ENCODE peak calls at places on chromosomes 12 and 14, in nine cellular contexts. One of them, this sample, is unnamed.
A peak's percentile ranks its signal among the peaks of the same experiment; 100 is the strongest.

GRCh38 chr14:101928415-101928841 is 35.9 kb upstream of the DYNC1H1 start:
- DNase-seq in Daoy: no peak
- DNase-seq in stomach: no peak
- DNase-seq in left lobe of liver: no peak
- DNase-seq in stimulated activated naive B cell treated with anti-CD40 and anti-IgM and Interleukin-4, amounts not matched to agents 10 μg/mL and 1 μg/mL and 100 μg/mL, for 72 hours: no peak
- DNase-seq in activated CD4-positive, alpha-beta T cell treated with anti-CD3 and anti-CD28 coated beads, Interleukin-2, amount 10 ng/mL, durations not matched to agents 7 days and 5 days: no peak
- DNase-seq in cardiac muscle cell: no peak
- DNase-seq in sciatic nerve: peak; percentile 65
- DNase-seq in ascending aorta: no peak
- DNase-seq in this sample: no peak

GRCh38 chr14:55045087-55045486 is 6.4 kb upstream of the MAPK1IP1L start:
- DNase-seq in left lobe of liver: no peak
- DNase-seq in sciatic nerve: no peak
- DNase-seq in Daoy: no peak
- DNase-seq in activated CD4-positive, alpha-beta T cell treated with anti-CD3 and anti-CD28 coated beads, Interleukin-2, amount 10 ng/mL, durations not matched to agents 7 days and 5 days: no peak
- DNase-seq in stimulated activated naive B cell treated with anti-CD40 and anti-IgM and Interleukin-4, amounts not matched to agents 10 μg/mL and 1 μg/mL and 100 μg/mL, for 72 hours: no peak
- DNase-seq in cardiac muscle cell: no peak
- DNase-seq in ascending aorta: no peak
- DNase-seq in stomach: no peak
- DNase-seq in this sample: no peak

GRCh38 chr12:5789469-5789968 is 155.5 kb downstream of the ANO2 start:
- DNase-seq in cardiac muscle cell: no peak
- DNase-seq in sciatic nerve: no peak
- DNase-seq in Daoy: peak; percentile 87
- DNase-seq in activated CD4-positive, alpha-beta T cell treated with anti-CD3 and anti-CD28 coated beads, Interleukin-2, amount 10 ng/mL, durations not matched to agents 7 days and 5 days: no peak
- DNase-seq in stimulated activated naive B cell treated with anti-CD40 and anti-IgM and Interleukin-4, amounts not matched to agents 10 μg/mL and 1 μg/mL and 100 μg/mL, for 72 hours: no peak
- DNase-seq in stomach: no peak
- DNase-seq in left lobe of liver: no peak
- DNase-seq in ascending aorta: no peak
- DNase-seq in this sample: no peak

GRCh38 chr12:110746550-110746949 is 3.9 kb upstream of the PPP1CC start:
- DNase-seq in activated CD4-positive, alpha-beta T cell treated with anti-CD3 and anti-CD28 coated beads, Interleukin-2, amount 10 ng/mL, durations not matched to agents 7 days and 5 days: no peak
- DNase-seq in stomach: no peak
- DNase-seq in cardiac muscle cell: no peak
- DNase-seq in ascending aorta: no peak
- DNase-seq in Daoy: no peak
- DNase-seq in stimulated activated naive B cell treated with anti-CD40 and anti-IgM and Interleukin-4, amounts not matched to agents 10 μg/mL and 1 μg/mL and 100 μg/mL, for 72 hours: no peak
- DNase-seq in sciatic nerve: no peak
- DNase-seq in left lobe of liver: no peak
- DNase-seq in this sample: no peak

GRCh38 chr12:105878964-105879363 is 259.8 kb downstream of the NUAK1 start:
- DNase-seq in stomach: no peak
- DNase-seq in cardiac muscle cell: no peak
- DNase-seq in Daoy: no peak
- DNase-seq in left lobe of liver: no peak
- DNase-seq in activated CD4-positive, alpha-beta T cell treated with anti-CD3 and anti-CD28 coated beads, Interleukin-2, amount 10 ng/mL, durations not matched to agents 7 days and 5 days: no peak
- DNase-seq in sciatic nerve: no peak
- DNase-seq in ascending aorta: no peak
- DNase-seq in stimulated activated naive B cell treated with anti-CD40 and anti-IgM and Interleukin-4, amounts not matched to agents 10 μg/mL and 1 μg/mL and 100 μg/mL, for 72 hours: no peak
- DNase-seq in this sample: no peak

GRCh38 chr12:52670961-52671360 is 9.2 kb downstream of the KRT1 start:
- DNase-seq in stomach: no peak
- DNase-seq in left lobe of liver: no peak
- DNase-seq in ascending aorta: no peak
- DNase-seq in Daoy: no peak
- DNase-seq in activated CD4-positive, alpha-beta T cell treated with anti-CD3 and anti-CD28 coated beads, Interleukin-2, amount 10 ng/mL, durations not matched to agents 7 days and 5 days: no peak
- DNase-seq in cardiac muscle cell: no peak
- DNase-seq in stimulated activated naive B cell treated with anti-CD40 and anti-IgM and Interleukin-4, amounts not matched to agents 10 μg/mL and 1 μg/mL and 100 μg/mL, for 72 hours: no peak
- DNase-seq in sciatic nerve: no peak
- DNase-seq in this sample: no peak

GRCh38 chr12:106022568-106023012 is 116.2 kb downstream of the NUAK1 start:
- DNase-seq in Daoy: no peak
- DNase-seq in left lobe of liver: no peak
- DNase-seq in activated CD4-positive, alpha-beta T cell treated with anti-CD3 and anti-CD28 coated beads, Interleukin-2, amount 10 ng/mL, durations not matched to agents 7 days and 5 days: no peak
- DNase-seq in sciatic nerve: no peak
- DNase-seq in cardiac muscle cell: peak; percentile 49
- DNase-seq in ascending aorta: no peak
- DNase-seq in stimulated activated naive B cell treated with anti-CD40 and anti-IgM and Interleukin-4, amounts not matched to agents 10 μg/mL and 1 μg/mL and 100 μg/mL, for 72 hours: no peak
- DNase-seq in stomach: no peak
- DNase-seq in this sample: no peak

GRCh38 chr14:30125322-30125944 is 197.8 kb upstream of the PRKD1 start:
- DNase-seq in ascending aorta: no peak
- DNase-seq in stimulated activated naive B cell treated with anti-CD40 and anti-IgM and Interleukin-4, amounts not matched to agents 10 μg/mL and 1 μg/mL and 100 μg/mL, for 72 hours: no peak
- DNase-seq in Daoy: no peak
- DNase-seq in left lobe of liver: no peak
- DNase-seq in stomach: no peak
- DNase-seq in sciatic nerve: no peak
- DNase-seq in activated CD4-positive, alpha-beta T cell treated with anti-CD3 and anti-CD28 coated beads, Interleukin-2, amount 10 ng/mL, durations not matched to agents 7 days and 5 days: no peak
- DNase-seq in cardiac muscle cell: no peak
- DNase-seq in this sample: no peak

GRCh38 chr12:553216-554000 is 93.7 kb downstream of the B4GALNT3 start:
- DNase-seq in activated CD4-positive, alpha-beta T cell treated with anti-CD3 and anti-CD28 coated beads, Interleukin-2, amount 10 ng/mL, durations not matched to agents 7 days and 5 days: peak; percentile 66
- DNase-seq in stimulated activated naive B cell treated with anti-CD40 and anti-IgM and Interleukin-4, amounts not matched to agents 10 μg/mL and 1 μg/mL and 100 μg/mL, for 72 hours: no peak
- DNase-seq in stomach: no peak
- DNase-seq in left lobe of liver: no peak
- DNase-seq in ascending aorta: no peak
- DNase-seq in sciatic nerve: peak; percentile 59
- DNase-seq in cardiac muscle cell: no peak
- DNase-seq in Daoy: no peak
- DNase-seq in this sample: no peak

GRCh38 chr12:1688086-1688710 is 2.7 kb upstream of the ADIPOR2 start:
- DNase-seq in Daoy: peak; percentile 24
- DNase-seq in stimulated activated naive B cell treated with anti-CD40 and anti-IgM and Interleukin-4, amounts not matched to agents 10 μg/mL and 1 μg/mL and 100 μg/mL, for 72 hours: no peak
- DNase-seq in sciatic nerve: no peak
- DNase-seq in left lobe of liver: no peak
- DNase-seq in activated CD4-positive, alpha-beta T cell treated with anti-CD3 and anti-CD28 coated beads, Interleukin-2, amount 10 ng/mL, durations not matched to agents 7 days and 5 days: no peak
- DNase-seq in stomach: no peak
- DNase-seq in cardiac muscle cell: no peak
- DNase-seq in ascending aorta: no peak
- DNase-seq in this sample: no peak

GRCh38 chr12:94261781-94262180 is 113.4 kb downstream of the PLXNC1 start:
- DNase-seq in sciatic nerve: no peak
- DNase-seq in cardiac muscle cell: no peak
- DNase-seq in stimulated activated naive B cell treated with anti-CD40 and anti-IgM and Interleukin-4, amounts not matched to agents 10 μg/mL and 1 μg/mL and 100 μg/mL, for 72 hours: no peak
- DNase-seq in left lobe of liver: no peak
- DNase-seq in ascending aorta: no peak
- DNase-seq in Daoy: no peak
- DNase-seq in stomach: no peak
- DNase-seq in activated CD4-positive, alpha-beta T cell treated with anti-CD3 and anti-CD28 coated beads, Interleukin-2, amount 10 ng/mL, durations not matched to agents 7 days and 5 days: no peak
- DNase-seq in this sample: no peak

GRCh38 chr12:59250766-59251165 is 330.5 kb upstream of the LRIG3 start:
- DNase-seq in Daoy: no peak
- DNase-seq in left lobe of liver: no peak
- DNase-seq in sciatic nerve: no peak
- DNase-seq in activated CD4-positive, alpha-beta T cell treated with anti-CD3 and anti-CD28 coated beads, Interleukin-2, amount 10 ng/mL, durations not matched to agents 7 days and 5 days: no peak
- DNase-seq in cardiac muscle cell: no peak
- DNase-seq in stimulated activated naive B cell treated with anti-CD40 and anti-IgM and Interleukin-4, amounts not matched to agents 10 μg/mL and 1 μg/mL and 100 μg/mL, for 72 hours: no peak
- DNase-seq in ascending aorta: no peak
- DNase-seq in stomach: no peak
- DNase-seq in this sample: no peak

GRCh38 chr12:27622436-27623185 is 73.6 kb upstream of the REP15 start:
- DNase-seq in activated CD4-positive, alpha-beta T cell treated with anti-CD3 and anti-CD28 coated beads, Interleukin-2, amount 10 ng/mL, durations not matched to agents 7 days and 5 days: no peak
- DNase-seq in left lobe of liver: no peak
- DNase-seq in cardiac muscle cell: no peak
- DNase-seq in stimulated activated naive B cell treated with anti-CD40 and anti-IgM and Interleukin-4, amounts not matched to agents 10 μg/mL and 1 μg/mL and 100 μg/mL, for 72 hours: no peak
- DNase-seq in stomach: no peak
- DNase-seq in Daoy: no peak
- DNase-seq in ascending aorta: no peak
- DNase-seq in sciatic nerve: no peak
- DNase-seq in this sample: no peak

GRCh38 chr14:58104808-58105207 is 47.2 kb downstream of the ARMH4 start:
- DNase-seq in cardiac muscle cell: peak; percentile 54
- DNase-seq in stomach: no peak
- DNase-seq in activated CD4-positive, alpha-beta T cell treated with anti-CD3 and anti-CD28 coated beads, Interleukin-2, amount 10 ng/mL, durations not matched to agents 7 days and 5 days: no peak
- DNase-seq in ascending aorta: no peak
- DNase-seq in Daoy: peak; percentile 33
- DNase-seq in sciatic nerve: no peak
- DNase-seq in stimulated activated naive B cell treated with anti-CD40 and anti-IgM and Interleukin-4, amounts not matched to agents 10 μg/mL and 1 μg/mL and 100 μg/mL, for 72 hours: no peak
- DNase-seq in left lobe of liver: no peak
- DNase-seq in this sample: no peak

GRCh38 chr12:65122661-65123060 is 1.6 kb upstream of the WIF1 start:
- DNase-seq in cardiac muscle cell: no peak
- DNase-seq in ascending aorta: no peak
- DNase-seq in Daoy: no peak
- DNase-seq in stimulated activated naive B cell treated with anti-CD40 and anti-IgM and Interleukin-4, amounts not matched to agents 10 μg/mL and 1 μg/mL and 100 μg/mL, for 72 hours: no peak
- DNase-seq in activated CD4-positive, alpha-beta T cell treated with anti-CD3 and anti-CD28 coated beads, Interleukin-2, amount 10 ng/mL, durations not matched to agents 7 days and 5 days: no peak
- DNase-seq in left lobe of liver: no peak
- DNase-seq in stomach: no peak
- DNase-seq in sciatic nerve: no peak
- DNase-seq in this sample: no peak

GRCh38 chr14:57871487-57872080 is 5.7 kb upstream of the SLC35F4 start:
- DNase-seq in sciatic nerve: no peak
- DNase-seq in ascending aorta: no peak
- DNase-seq in cardiac muscle cell: peak; percentile 70
- DNase-seq in stimulated activated naive B cell treated with anti-CD40 and anti-IgM and Interleukin-4, amounts not matched to agents 10 μg/mL and 1 μg/mL and 100 μg/mL, for 72 hours: no peak
- DNase-seq in left lobe of liver: no peak
- DNase-seq in Daoy: peak; percentile 77
- DNase-seq in activated CD4-positive, alpha-beta T cell treated with anti-CD3 and anti-CD28 coated beads, Interleukin-2, amount 10 ng/mL, durations not matched to agents 7 days and 5 days: peak; percentile 10
- DNase-seq in stomach: no peak
- DNase-seq in this sample: no peak

This sample was measured in NCI-H2081 treated with DMSO at 0.1 percent for 48 hours.